ENCODE peak calls at places on chromosome 21, in four cellular contexts. D is body of pancreas, R is sigmoid colon, Q is tibial nerve. P is an unnamed sample.
A peak's percentile ranks its signal among the peaks of the same experiment; 100 is the strongest.

GRCh38 chr21:29973258-29973657 is 33.5 kb upstream of the GRIK1 start:
- DNase-seq in D (no peak), R (no peak), Q (no peak), P (no peak)

GRCh38 chr21:38476385-38476784 is 21.9 kb downstream of the ERG start:
- DNase-seq in D (no peak), R (no peak), Q (no peak), P (no peak)

GRCh38 chr21:26055010-26055409 is 115.6 kb downstream of the APP start:
- DNase-seq in D (no peak), R (no peak), Q (no peak), P (no peak)

GRCh38 chr21:34844033-34844923 is 175.5 kb downstream of the CLIC6 start:
- DNase-seq in D (peak; percentile 32), R (peak; percentile 87), Q (peak; percentile 64), P (no peak)

GRCh38 chr21:18350216-18350615 is 53.4 kb downstream of the TMPRSS15 start:
- DNase-seq in D (no peak), R (no peak), Q (no peak), P (no peak)

GRCh38 chr21:43703068-43703880 is 15.7 kb upstream of the PDXK start:
- DNase-seq in D (peak; percentile 60), R (no peak), Q (no peak), P (no peak)

GRCh38 chr21:31879251-31879650 is 6.4 kb downstream of the HUNK start:
- DNase-seq in D (no peak), R (no peak), Q (no peak), P (no peak)

GRCh38 chr21:23524685-23525084 is 2082.6 kb downstream of the MRPL39 start:
- DNase-seq in D (no peak), R (no peak), Q (no peak), P (no peak)

GRCh38 chr21:19648376-19648775 is 1244.8 kb upstream of the TMPRSS15 start:
- DNase-seq in D (no peak), R (no peak), Q (no peak), P (no peak)

GRCh38 chr21:42533306-42533962 is 19.8 kb downstream of the SLC37A1 start:
- DNase-seq in D (no peak), R (peak; percentile 47), Q (no peak), P (no peak)

GRCh38 chr21:15057290-15057689 is 7.5 kb downstream of the NRIP1 start:
- DNase-seq in D (no peak), R (no peak), Q (no peak), P (no peak)

GRCh38 chr21:35333831-35334593 is 284.9 kb upstream of the RUNX1 start:
- DNase-seq in D (no peak), R (no peak), Q (no peak), P (no peak)

GRCh38 chr21:14684071-14684470 is 138.0 kb upstream of the SAMSN1 start:
- DNase-seq in D (no peak), R (no peak), Q (no peak), P (no peak)

GRCh38 chr21:40013001-40013735 is 145.9 kb downstream of the PCP4 start:
- DNase-seq in D (no peak), R (no peak), Q (no peak), P (no peak)

GRCh38 chr21:14923468-14923867 is 141.3 kb downstream of the NRIP1 start:
- DNase-seq in D (no peak), R (no peak), Q (no peak), P (no peak)

GRCh38 chr21:42423197-42423675 is 19.5 kb downstream of the UBASH3A start:
- DNase-seq in D (no peak), R (no peak), Q (no peak), P (no peak)

GRCh38 chr21:31570824-31571425 is 88.6 kb upstream of the SOD1 start:
- DNase-seq in D (no peak), R (no peak), Q (no peak), P (no peak)

GRCh38 chr21:34553199-34553952 is 41.4 kb upstream of the KCNE1 start:
- DNase-seq in D (no peak), R (no peak), Q (no peak), P (no peak)

GRCh38 chr21:40176732-40177131 is 309.5 kb downstream of the PCP4 start:
- DNase-seq in D (no peak), R (no peak), Q (no peak), P (no peak)

GRCh38 chr21:16330340-16331319 is 600.8 kb downstream of the USP25 start:
- DNase-seq in D (no peak), R (no peak), Q (no peak), P (no peak)

GRCh38 chr21:44890961-44891541 is 17.6 kb upstream of the PTTG1IP start:
- DNase-seq in D (no peak), R (no peak), Q (no peak), P (no peak)
- H3K27me3 ChIP-seq in D (no peaks in the 10 kb centered on the region), R (peaks cover 11% of the 10 kb centered on the region), Q (no peaks in the 10 kb centered on the region), P (no peaks in the 10 kb centered on the region)

GRCh38 chr21:36403713-36404112 is 18.5 kb downstream of the CHAF1B start:
- DNase-seq in D (no peak), R (no peak), Q (no peak), P (no peak)

GRCh38 chr21:36400719-36401118 is 15.5 kb downstream of the CHAF1B start:
- DNase-seq in D (no peak), R (peak; percentile 24), Q (no peak), P (no peak)

GRCh38 chr21:36396971-36397370 is 11.8 kb downstream of the CHAF1B start:
- DNase-seq in D (no peak), R (peak; percentile 35), Q (no peak), P (no peak)

GRCh38 chr21:36397606-36398005 is 12.4 kb downstream of the CHAF1B start:
- DNase-seq in D (no peak), R (no peak), Q (no peak), P (no peak)

DNA sequence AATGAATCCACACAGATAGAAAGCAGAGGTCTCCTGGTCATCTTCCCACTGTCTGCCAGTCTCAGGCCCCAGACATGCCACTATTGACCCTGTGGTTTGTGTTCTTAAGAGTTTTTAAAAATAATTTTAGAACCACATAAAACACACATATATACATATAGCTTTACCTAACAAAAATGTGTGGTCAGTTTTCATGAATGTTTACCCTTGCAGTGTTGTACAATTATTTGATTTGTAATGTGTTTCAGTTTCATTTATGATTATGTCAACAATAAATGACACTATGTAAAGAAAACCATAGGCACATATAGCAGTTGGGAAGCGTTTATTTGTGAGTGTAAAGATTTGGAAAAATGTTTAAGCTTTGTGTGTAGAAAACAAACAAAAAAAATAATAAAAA is 17.1 kb downstream of the CHAF1B start:
- DNase-seq in D (no peak), R (no peak), Q (no peak), P (no peak)
- TF ChIP-seq POLR2A in D (no peak), R (no peak), Q (no peak), P (no peak)

GRCh38 chr21:36704958-36705678 is 6.2 kb downstream of the SIM2 start:
- DNase-seq in D (no peak), R (peak; percentile 41), Q (no peak), P (no peak)
- H3K4me1 ChIP-seq in D (peaks cover 54% of the 10 kb centered on the region), R (peaks cover 68% of the 10 kb centered on the region), Q (peaks cover 79% of the 10 kb centered on the region), P (peaks cover 4% of the 10 kb centered on the region)

GRCh38 chr21:36704281-36704957 is 5.5 kb downstream of the SIM2 start:
- DNase-seq in D (no peak), R (peak; percentile 56), Q (no peak), P (no peak)
- H3K27me3 ChIP-seq in D (no peaks in the 10 kb centered on the region), R (peaks cover 100% of the 10 kb centered on the region), Q (peaks cover 3% of the 10 kb centered on the region), P (peaks cover 19% of the 10 kb centered on the region)